ENCODE peak calls at places on chromosome 16, in nine cellular contexts. One of them, this sample, is unnamed.

GRCh38 chr16:27999687-28000086 is 63.8 kb downstream of the GSG1L start:
- DNase-seq in OCI-LY7: no peak
- DNase-seq in PC-9: no peak
- DNase-seq in GM20000: no peak
- DNase-seq in BJ: no peak
- DNase-seq in NB4: peak
- DNase-seq in fibroblast of pulmonary artery: no peak
- DNase-seq in lower lobe of right lung: no peak
- DNase-seq in AG09309: no peak
- DNase-seq in this sample: no peak

GRCh38 chr16:77307764-77308561 is 108.8 kb downstream of the SYCE1L start:
- DNase-seq in OCI-LY7: no peak
- DNase-seq in PC-9: no peak
- DNase-seq in GM20000: no peak
- DNase-seq in BJ: no peak
- DNase-seq in NB4: no peak
- DNase-seq in fibroblast of pulmonary artery: peak
- DNase-seq in lower lobe of right lung: no peak
- DNase-seq in AG09309: peak
- DNase-seq in this sample: peak

GRCh38 chr16:5907544-5907943 is 809.9 kb upstream of the EEF2KMT start:
- DNase-seq in OCI-LY7: no peak
- DNase-seq in PC-9: no peak
- DNase-seq in GM20000: no peak
- DNase-seq in BJ: no peak
- DNase-seq in NB4: no peak
- DNase-seq in fibroblast of pulmonary artery: no peak
- DNase-seq in lower lobe of right lung: no peak
- DNase-seq in AG09309: no peak
- DNase-seq in this sample: no peak

GRCh38 chr16:14564323-14564722 is 65.7 kb downstream of the PARN start:
- DNase-seq in OCI-LY7: no peak
- DNase-seq in PC-9: peak
- DNase-seq in GM20000: no peak
- DNase-seq in BJ: no peak
- DNase-seq in NB4: no peak
- DNase-seq in fibroblast of pulmonary artery: no peak
- DNase-seq in lower lobe of right lung: no peak
- DNase-seq in AG09309: no peak
- DNase-seq in this sample: no peak

GRCh38 chr16:52068447-52069074 is 478.4 kb downstream of the TOX3 start:
- DNase-seq in OCI-LY7: no peak
- DNase-seq in PC-9: no peak
- DNase-seq in GM20000: no peak
- DNase-seq in BJ: no peak
- DNase-seq in NB4: peak
- DNase-seq in fibroblast of pulmonary artery: peak
- DNase-seq in lower lobe of right lung: no peak
- DNase-seq in AG09309: no peak
- DNase-seq in this sample: no peak

GRCh38 chr16:6864670-6865069 is 468.0 kb upstream of the RBFOX1 start:
- DNase-seq in OCI-LY7: no peak
- DNase-seq in PC-9: no peak
- DNase-seq in GM20000: no peak
- DNase-seq in BJ: no peak
- DNase-seq in NB4: no peak
- DNase-seq in fibroblast of pulmonary artery: no peak
- DNase-seq in lower lobe of right lung: no peak
- DNase-seq in AG09309: no peak
- DNase-seq in this sample: no peak

GRCh38 chr16:50245417-50246298 is 20.7 kb upstream of the ADCY7 start:
- DNase-seq in OCI-LY7: peak
- DNase-seq in PC-9: peak
- DNase-seq in GM20000: peak
- DNase-seq in BJ: no peak
- DNase-seq in NB4: peak
- DNase-seq in fibroblast of pulmonary artery: peak
- DNase-seq in lower lobe of right lung: peak
- DNase-seq in AG09309: no peak
- DNase-seq in this sample: peak

GRCh38 chr16:27436921-27437650 is 35.1 kb downstream of the IL21R start:
- DNase-seq in OCI-LY7: no peak
- DNase-seq in PC-9: no peak
- DNase-seq in GM20000: no peak
- DNase-seq in BJ: no peak
- DNase-seq in NB4: no peak
- DNase-seq in fibroblast of pulmonary artery: no peak
- DNase-seq in lower lobe of right lung: no peak
- DNase-seq in AG09309: no peak
- DNase-seq in this sample: no peak

GRCh38 chr16:51440096-51440495 is 289.0 kb upstream of the SALL1 start:
- DNase-seq in OCI-LY7: no peak
- DNase-seq in PC-9: no peak
- DNase-seq in GM20000: no peak
- DNase-seq in BJ: no peak
- DNase-seq in NB4: no peak
- DNase-seq in fibroblast of pulmonary artery: no peak
- DNase-seq in lower lobe of right lung: no peak
- DNase-seq in AG09309: no peak
- DNase-seq in this sample: no peak

GRCh38 chr16:31877876-31878642 is 4.5 kb downstream of the ZNF267 start:
- DNase-seq in OCI-LY7: no peak
- DNase-seq in PC-9: no peak
- DNase-seq in GM20000: no peak
- DNase-seq in BJ: no peak
- DNase-seq in NB4: no peak
- DNase-seq in fibroblast of pulmonary artery: no peak
- DNase-seq in lower lobe of right lung: no peak
- DNase-seq in AG09309: no peak
- DNase-seq in this sample: no peak

GRCh38 chr16:28010671-28011070 is 52.8 kb downstream of the GSG1L start:
- DNase-seq in OCI-LY7: no peak
- DNase-seq in PC-9: no peak
- DNase-seq in GM20000: no peak
- DNase-seq in BJ: no peak
- DNase-seq in NB4: peak
- DNase-seq in fibroblast of pulmonary artery: peak
- DNase-seq in lower lobe of right lung: no peak
- DNase-seq in AG09309: no peak
- DNase-seq in this sample: no peak

GRCh38 chr16:84741351-84741791 is 41.6 kb downstream of the USP10 start:
- DNase-seq in OCI-LY7: no peak
- DNase-seq in PC-9: no peak
- DNase-seq in GM20000: no peak
- DNase-seq in BJ: no peak
- DNase-seq in NB4: peak
- DNase-seq in fibroblast of pulmonary artery: no peak
- DNase-seq in lower lobe of right lung: no peak
- DNase-seq in AG09309: no peak
- DNase-seq in this sample: no peak

GRCh38 chr16:85528528-85529387 is 84.4 kb upstream of the GSE1 start:
- DNase-seq in OCI-LY7: peak
- DNase-seq in PC-9: no peak
- DNase-seq in GM20000: peak
- DNase-seq in BJ: no peak
- DNase-seq in NB4: peak
- DNase-seq in fibroblast of pulmonary artery: no peak
- DNase-seq in lower lobe of right lung: no peak
- DNase-seq in AG09309: no peak
- DNase-seq in this sample: no peak

GRCh38 chr16:67694611-67695010 is 24.5 kb downstream of the GFOD2 start:
- DNase-seq in OCI-LY7: no peak
- DNase-seq in PC-9: no peak
- DNase-seq in GM20000: no peak
- DNase-seq in BJ: no peak
- DNase-seq in NB4: no peak
- DNase-seq in fibroblast of pulmonary artery: no peak
- DNase-seq in lower lobe of right lung: no peak
- DNase-seq in AG09309: no peak
- DNase-seq in this sample: no peak

GRCh38 chr16:72428611-72429376 is 256.8 kb upstream of the PMFBP1 start:
- DNase-seq in OCI-LY7: no peak
- DNase-seq in PC-9: no peak
- DNase-seq in GM20000: no peak
- DNase-seq in BJ: no peak
- DNase-seq in NB4: no peak
- DNase-seq in fibroblast of pulmonary artery: no peak
- DNase-seq in lower lobe of right lung: no peak
- DNase-seq in AG09309: no peak
- DNase-seq in this sample: no peak

GRCh38 chr16:23323224-23324030 is 21.3 kb downstream of the SCNN1B start:
- DNase-seq in OCI-LY7: no peak
- DNase-seq in PC-9: no peak
- DNase-seq in GM20000: peak
- DNase-seq in BJ: no peak
- DNase-seq in NB4: no peak
- DNase-seq in fibroblast of pulmonary artery: no peak
- DNase-seq in lower lobe of right lung: no peak
- DNase-seq in AG09309: no peak
- DNase-seq in this sample: peak

GRCh38 chr16:48546774-48547173 is 63.2 kb downstream of the N4BP1 start:
- DNase-seq in OCI-LY7: no peak
- DNase-seq in PC-9: no peak
- DNase-seq in GM20000: no peak
- DNase-seq in BJ: no peak
- DNase-seq in NB4: no peak
- DNase-seq in fibroblast of pulmonary artery: no peak
- DNase-seq in lower lobe of right lung: no peak
- DNase-seq in AG09309: no peak
- DNase-seq in this sample: no peak

GRCh38 chr16:52573365-52574104 is 26.6 kb upstream of the TOX3 start:
- DNase-seq in OCI-LY7: no peak
- DNase-seq in PC-9: no peak
- DNase-seq in GM20000: no peak
- DNase-seq in BJ: no peak
- DNase-seq in NB4: no peak
- DNase-seq in fibroblast of pulmonary artery: no peak
- DNase-seq in lower lobe of right lung: no peak
- DNase-seq in AG09309: no peak
- DNase-seq in this sample: no peak

GRCh38 chr16:51151435-51151950 is 423 bp upstream of the SALL1 start:
- DNase-seq in OCI-LY7: no peak
- DNase-seq in PC-9: no peak
- DNase-seq in GM20000: no peak
- DNase-seq in BJ: no peak
- DNase-seq in NB4: no peak
- DNase-seq in fibroblast of pulmonary artery: peak
- DNase-seq in lower lobe of right lung: no peak
- DNase-seq in AG09309: no peak
- DNase-seq in this sample: no peak

DNA sequence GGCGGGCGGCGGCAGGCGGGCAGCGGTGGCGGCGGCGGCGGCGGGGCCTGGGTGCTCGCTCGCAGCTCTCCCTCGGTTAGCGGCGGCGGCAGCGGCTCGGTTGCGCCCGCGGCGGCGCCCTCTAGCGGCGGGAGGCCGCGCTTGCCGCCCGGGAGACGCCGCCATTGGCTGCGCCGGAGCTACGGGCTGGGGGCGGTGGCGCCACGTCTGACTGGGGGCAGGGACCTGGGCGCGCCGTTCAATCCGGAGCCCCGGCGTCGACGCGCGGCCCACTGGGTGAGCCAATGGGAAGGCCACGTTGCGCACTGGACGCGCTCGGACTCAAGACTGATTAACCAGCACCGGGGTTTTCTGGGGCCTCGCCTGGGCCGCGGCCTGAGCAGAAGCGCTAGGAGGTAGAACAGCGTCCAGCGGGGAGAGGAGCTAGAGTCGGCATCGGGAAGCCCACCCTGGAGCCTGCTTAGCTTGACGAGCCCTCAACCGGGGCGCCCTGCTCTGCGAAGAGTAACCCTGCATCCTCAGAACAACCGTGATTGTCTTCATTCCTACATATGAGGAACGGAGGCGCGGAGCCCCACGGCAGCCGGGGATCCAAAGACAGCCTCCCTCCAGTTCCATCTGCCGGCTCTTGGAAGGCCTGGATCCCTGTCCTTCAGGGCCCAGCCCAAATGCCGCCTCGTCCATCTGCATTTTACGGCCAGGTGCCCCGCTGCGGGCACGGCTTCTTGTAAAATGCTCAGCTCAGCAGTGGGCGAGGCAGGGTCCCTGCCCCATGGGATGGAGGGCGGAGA is at the start of gene ZC3H7A:
- DNase-seq in OCI-LY7: peak
- DNase-seq in PC-9: peak
- DNase-seq in GM20000: peak
- DNase-seq in BJ: peak
- DNase-seq in NB4: peak
- DNase-seq in fibroblast of pulmonary artery: peak
- DNase-seq in lower lobe of right lung: peak
- DNase-seq in AG09309: peak
- DNase-seq in this sample: peak
- TF ChIP-seq CTCF in OCI-LY7: peak
- TF ChIP-seq CTCF in PC-9: no peak
- TF ChIP-seq CTCF in GM20000: peak
- TF ChIP-seq CTCF in BJ: peak
- TF ChIP-seq CTCF in NB4: peak
- TF ChIP-seq CTCF in fibroblast of pulmonary artery: no peak
- TF ChIP-seq CTCF in lower lobe of right lung: peak
- TF ChIP-seq CTCF in AG09309: peak
- TF ChIP-seq CTCF in this sample: peak

DNA sequence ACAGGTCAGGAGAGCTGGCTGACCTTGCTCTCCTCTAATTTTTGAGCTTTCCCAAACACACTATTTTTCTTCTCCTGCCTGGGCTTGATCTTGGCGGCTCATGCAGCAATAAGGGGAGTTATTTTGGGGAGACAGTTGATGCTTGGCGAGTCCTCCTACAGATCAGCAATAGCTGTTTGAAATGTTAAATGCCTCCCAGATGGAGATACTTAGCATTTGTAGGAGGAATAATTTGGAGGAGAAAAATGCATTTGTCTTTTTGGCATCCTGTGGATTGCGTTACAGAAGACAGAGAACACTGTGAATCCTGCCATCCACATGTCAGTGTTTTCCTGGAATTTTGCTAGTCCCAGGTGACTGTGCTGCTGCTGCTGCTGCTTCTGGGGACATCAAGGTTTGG is 328.0 kb upstream of the XYLT1 start:
- DNase-seq in OCI-LY7: no peak
- DNase-seq in PC-9: no peak
- DNase-seq in GM20000: no peak
- DNase-seq in BJ: no peak
- DNase-seq in NB4: no peak
- DNase-seq in fibroblast of pulmonary artery: no peak
- DNase-seq in lower lobe of right lung: no peak
- DNase-seq in AG09309: no peak
- DNase-seq in this sample: no peak
- TF ChIP-seq CTCF in OCI-LY7: no peak
- TF ChIP-seq CTCF in PC-9: no peak
- TF ChIP-seq CTCF in GM20000: no peak
- TF ChIP-seq CTCF in BJ: no peak
- TF ChIP-seq CTCF in NB4: no peak
- TF ChIP-seq CTCF in fibroblast of pulmonary artery: no peak
- TF ChIP-seq CTCF in lower lobe of right lung: no peak
- TF ChIP-seq CTCF in AG09309: no peak
- TF ChIP-seq CTCF in this sample: no peak

GRCh38 chr16:13552062-13552959 is 367.6 kb upstream of the ERCC4 start:
- DNase-seq in OCI-LY7: no peak
- DNase-seq in PC-9: no peak
- DNase-seq in GM20000: no peak
- DNase-seq in BJ: no peak
- DNase-seq in NB4: peak
- DNase-seq in fibroblast of pulmonary artery: no peak
- DNase-seq in lower lobe of right lung: no peak
- DNase-seq in AG09309: no peak
- DNase-seq in this sample: no peak
- TF ChIP-seq CTCF in OCI-LY7: no peak
- TF ChIP-seq CTCF in PC-9: no peak
- TF ChIP-seq CTCF in GM20000: no peak
- TF ChIP-seq CTCF in BJ: no peak
- TF ChIP-seq CTCF in NB4: no peak
- TF ChIP-seq CTCF in fibroblast of pulmonary artery: no peak
- TF ChIP-seq CTCF in lower lobe of right lung: no peak
- TF ChIP-seq CTCF in AG09309: no peak
- TF ChIP-seq CTCF in this sample: no peak

GRCh38 chr16:87844374-87844733 is 25.0 kb downstream of the SLC7A5 start:
- DNase-seq in OCI-LY7: no peak
- DNase-seq in PC-9: no peak
- DNase-seq in GM20000: no peak
- DNase-seq in BJ: no peak
- DNase-seq in NB4: no peak
- DNase-seq in fibroblast of pulmonary artery: no peak
- DNase-seq in lower lobe of right lung: no peak
- DNase-seq in AG09309: no peak
- DNase-seq in this sample: no peak
- TF ChIP-seq CTCF in OCI-LY7: peak
- TF ChIP-seq CTCF in PC-9: no peak
- TF ChIP-seq CTCF in GM20000: no peak
- TF ChIP-seq CTCF in BJ: no peak
- TF ChIP-seq CTCF in NB4: peak
- TF ChIP-seq CTCF in fibroblast of pulmonary artery: no peak
- TF ChIP-seq CTCF in lower lobe of right lung: no peak
- TF ChIP-seq CTCF in AG09309: no peak
- TF ChIP-seq CTCF in this sample: no peak